ENCODE peak calls at places on chromosomes 2 and 18, in ten cellular contexts. One of them, this sample, is unnamed.

GRCh38 chr2:16055848-16056580 is 115.7 kb downstream of the MYCN start:
- DNase-seq in heart left ventricle: no peak
- DNase-seq in spleen: no peak
- DNase-seq in dorsolateral prefrontal cortex: no peak
- DNase-seq in uterus: no peak
- DNase-seq in GM20000: peak; percentile 59
- DNase-seq in CD8-positive, alpha-beta T cell: no peak
- DNase-seq in upper lobe of right lung: no peak
- DNase-seq in hepatocyte: no peak
- DNase-seq in osteocyte: no peak
- DNase-seq in this sample: no peak

GRCh38 chr2:74876081-74876886 is 42.4 kb downstream of the HK2 start:
- DNase-seq in heart left ventricle: no peak
- DNase-seq in spleen: no peak
- DNase-seq in dorsolateral prefrontal cortex: no peak
- DNase-seq in uterus: peak; percentile 26
- DNase-seq in GM20000: peak; percentile 78
- DNase-seq in CD8-positive, alpha-beta T cell: peak; percentile 63
- DNase-seq in upper lobe of right lung: peak; percentile 60
- DNase-seq in hepatocyte: peak; percentile 77
- DNase-seq in osteocyte: no peak
- DNase-seq in this sample: no peak

GRCh38 chr2:200430017-200430416 is 79.9 kb downstream of the KCTD18 start:
- DNase-seq in heart left ventricle: no peak
- DNase-seq in spleen: no peak
- DNase-seq in dorsolateral prefrontal cortex: no peak
- DNase-seq in uterus: no peak
- DNase-seq in GM20000: no peak
- DNase-seq in CD8-positive, alpha-beta T cell: no peak
- DNase-seq in upper lobe of right lung: no peak
- DNase-seq in hepatocyte: no peak
- DNase-seq in osteocyte: no peak
- DNase-seq in this sample: no peak

GRCh38 chr2:39431592-39432316 is 5.3 kb downstream of the MAP4K3 start:
- DNase-seq in heart left ventricle: no peak
- DNase-seq in spleen: no peak
- DNase-seq in dorsolateral prefrontal cortex: no peak
- DNase-seq in uterus: peak; percentile 23
- DNase-seq in GM20000: no peak
- DNase-seq in CD8-positive, alpha-beta T cell: no peak
- DNase-seq in upper lobe of right lung: no peak
- DNase-seq in hepatocyte: no peak
- DNase-seq in osteocyte: no peak
- DNase-seq in this sample: no peak

GRCh38 chr2:64453710-64454315 is at the start of gene LGALSL:
- DNase-seq in heart left ventricle: peak; percentile 82
- DNase-seq in spleen: peak; percentile 91
- DNase-seq in dorsolateral prefrontal cortex: peak; percentile 80
- DNase-seq in uterus: peak; percentile 68
- DNase-seq in GM20000: peak; percentile 92
- DNase-seq in CD8-positive, alpha-beta T cell: no peak
- DNase-seq in upper lobe of right lung: peak; percentile 94
- DNase-seq in hepatocyte: peak; percentile 94
- DNase-seq in osteocyte: peak; percentile 88
- DNase-seq in this sample: peak; percentile 37

GRCh38 chr2:25887624-25888242 is 9.4 kb upstream of the ASXL2 start:
- DNase-seq in heart left ventricle: no peak
- DNase-seq in spleen: no peak
- DNase-seq in dorsolateral prefrontal cortex: no peak
- DNase-seq in uterus: no peak
- DNase-seq in GM20000: no peak
- DNase-seq in CD8-positive, alpha-beta T cell: no peak
- DNase-seq in upper lobe of right lung: peak; percentile 6
- DNase-seq in hepatocyte: no peak
- DNase-seq in osteocyte: no peak
- DNase-seq in this sample: no peak

GRCh38 chr2:29628882-29629281 is 292.5 kb downstream of the ALK start:
- DNase-seq in heart left ventricle: peak; percentile 29
- DNase-seq in spleen: no peak
- DNase-seq in dorsolateral prefrontal cortex: no peak
- DNase-seq in uterus: no peak
- DNase-seq in GM20000: no peak
- DNase-seq in CD8-positive, alpha-beta T cell: no peak
- DNase-seq in upper lobe of right lung: no peak
- DNase-seq in hepatocyte: no peak
- DNase-seq in osteocyte: no peak
- DNase-seq in this sample: no peak

GRCh38 chr2:158745067-158745865 is 49.9 kb upstream of the DAPL1 start:
- DNase-seq in heart left ventricle: peak; percentile 42
- DNase-seq in spleen: no peak
- DNase-seq in dorsolateral prefrontal cortex: peak; percentile 78
- DNase-seq in uterus: peak; percentile 58
- DNase-seq in GM20000: peak; percentile 47
- DNase-seq in CD8-positive, alpha-beta T cell: peak; percentile 53
- DNase-seq in upper lobe of right lung: no peak
- DNase-seq in hepatocyte: peak; percentile 83
- DNase-seq in osteocyte: no peak
- DNase-seq in this sample: no peak

GRCh38 chr18:57243624-57244179 is 96.8 kb downstream of the BOD1L2 start:
- DNase-seq in heart left ventricle: no peak
- DNase-seq in spleen: no peak
- DNase-seq in dorsolateral prefrontal cortex: no peak
- DNase-seq in uterus: no peak
- DNase-seq in GM20000: no peak
- DNase-seq in CD8-positive, alpha-beta T cell: no peak
- DNase-seq in upper lobe of right lung: no peak
- DNase-seq in hepatocyte: peak; percentile 24
- DNase-seq in osteocyte: no peak
- DNase-seq in this sample: no peak

GRCh38 chr18:641224-641623 is 16.2 kb upstream of the TYMS start:
- DNase-seq in heart left ventricle: no peak
- DNase-seq in spleen: no peak
- DNase-seq in dorsolateral prefrontal cortex: no peak
- DNase-seq in uterus: no peak
- DNase-seq in GM20000: no peak
- DNase-seq in CD8-positive, alpha-beta T cell: no peak
- DNase-seq in upper lobe of right lung: no peak
- DNase-seq in hepatocyte: no peak
- DNase-seq in osteocyte: no peak
- DNase-seq in this sample: no peak

GRCh38 chr18:75314606-75315005 is 104.0 kb downstream of the TSHZ1 start:
- DNase-seq in heart left ventricle: no peak
- DNase-seq in spleen: no peak
- DNase-seq in dorsolateral prefrontal cortex: no peak
- DNase-seq in uterus: no peak
- DNase-seq in GM20000: no peak
- DNase-seq in CD8-positive, alpha-beta T cell: no peak
- DNase-seq in upper lobe of right lung: no peak
- DNase-seq in hepatocyte: no peak
- DNase-seq in osteocyte: no peak
- DNase-seq in this sample: no peak

GRCh38 chr2:188853307-188853706 is 120.9 kb upstream of the COL3A1 start:
- DNase-seq in heart left ventricle: no peak
- DNase-seq in spleen: no peak
- DNase-seq in dorsolateral prefrontal cortex: no peak
- DNase-seq in uterus: no peak
- DNase-seq in GM20000: no peak
- DNase-seq in CD8-positive, alpha-beta T cell: no peak
- DNase-seq in upper lobe of right lung: no peak
- DNase-seq in hepatocyte: peak; percentile 59
- DNase-seq in osteocyte: no peak
- DNase-seq in this sample: no peak

GRCh38 chr2:10948606-10949230 is 37.0 kb downstream of the KCNF1 start:
- DNase-seq in heart left ventricle: no peak
- DNase-seq in spleen: peak; percentile 69
- DNase-seq in dorsolateral prefrontal cortex: no peak
- DNase-seq in uterus: no peak
- DNase-seq in GM20000: no peak
- DNase-seq in CD8-positive, alpha-beta T cell: no peak
- DNase-seq in upper lobe of right lung: no peak
- DNase-seq in hepatocyte: no peak
- DNase-seq in osteocyte: no peak
- DNase-seq in this sample: no peak

GRCh38 chr18:11741505-11742145 is 52.6 kb downstream of the GNAL start:
- DNase-seq in heart left ventricle: no peak
- DNase-seq in spleen: no peak
- DNase-seq in dorsolateral prefrontal cortex: no peak
- DNase-seq in uterus: no peak
- DNase-seq in GM20000: peak; percentile 65
- DNase-seq in CD8-positive, alpha-beta T cell: no peak
- DNase-seq in upper lobe of right lung: no peak
- DNase-seq in hepatocyte: no peak
- DNase-seq in osteocyte: no peak
- DNase-seq in this sample: no peak

GRCh38 chr2:195414479-195414878 is 242.5 kb upstream of the SLC39A10 start:
- DNase-seq in heart left ventricle: no peak
- DNase-seq in spleen: no peak
- DNase-seq in dorsolateral prefrontal cortex: no peak
- DNase-seq in uterus: no peak
- DNase-seq in GM20000: no peak
- DNase-seq in CD8-positive, alpha-beta T cell: no peak
- DNase-seq in upper lobe of right lung: no peak
- DNase-seq in hepatocyte: no peak
- DNase-seq in osteocyte: no peak
- DNase-seq in this sample: no peak

GRCh38 chr2:124308319-124309062 is 283.4 kb downstream of the CNTNAP5 start:
- DNase-seq in heart left ventricle: no peak
- DNase-seq in spleen: no peak
- DNase-seq in dorsolateral prefrontal cortex: no peak
- DNase-seq in uterus: no peak
- DNase-seq in GM20000: no peak
- DNase-seq in CD8-positive, alpha-beta T cell: no peak
- DNase-seq in upper lobe of right lung: no peak
- DNase-seq in hepatocyte: no peak
- DNase-seq in osteocyte: no peak
- DNase-seq in this sample: no peak

GRCh38 chr18:63342206-63342605 is 22.6 kb upstream of the BCL2 start:
- DNase-seq in heart left ventricle: no peak
- DNase-seq in spleen: no peak
- DNase-seq in dorsolateral prefrontal cortex: no peak
- DNase-seq in uterus: peak; percentile 38
- DNase-seq in GM20000: peak; percentile 64
- DNase-seq in CD8-positive, alpha-beta T cell: peak; percentile 52
- DNase-seq in upper lobe of right lung: no peak
- DNase-seq in hepatocyte: peak; percentile 46
- DNase-seq in osteocyte: no peak
- DNase-seq in this sample: no peak

DNA sequence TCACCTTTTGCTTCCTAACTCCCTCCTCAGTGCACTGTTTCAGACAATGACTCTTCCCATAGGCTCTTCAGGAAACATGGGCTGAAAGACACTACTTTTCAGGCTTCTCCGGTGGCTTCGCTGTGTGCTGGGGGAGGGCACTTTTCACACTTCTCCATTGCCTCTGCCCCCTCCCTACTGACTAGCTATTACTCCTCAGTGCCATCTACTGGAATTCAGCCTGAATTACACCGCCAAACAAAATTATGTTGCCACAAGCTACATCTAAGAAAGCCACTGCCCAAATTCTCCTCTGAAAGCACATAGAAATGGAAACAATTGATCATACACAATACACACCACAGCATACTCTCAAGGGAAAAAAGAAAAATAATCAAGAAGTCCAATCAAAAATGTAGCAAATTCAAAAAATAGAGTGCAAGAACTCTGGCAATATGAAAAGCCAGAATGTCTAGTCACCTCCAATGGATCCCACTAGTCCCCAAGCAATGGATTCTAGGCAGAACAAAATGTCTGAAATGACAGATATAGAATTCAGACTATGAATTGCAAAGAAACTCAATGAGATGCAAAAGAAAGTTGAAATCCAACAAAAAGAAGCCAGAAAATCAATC is 1139.4 kb upstream of the GYPC start:
- DNase-seq in heart left ventricle: no peak
- DNase-seq in spleen: no peak
- DNase-seq in dorsolateral prefrontal cortex: no peak
- DNase-seq in uterus: no peak
- DNase-seq in GM20000: peak; percentile 38
- DNase-seq in CD8-positive, alpha-beta T cell: no peak
- DNase-seq in upper lobe of right lung: no peak
- DNase-seq in hepatocyte: peak; percentile 37
- DNase-seq in osteocyte: no peak
- DNase-seq in this sample: no peak
- TF ChIP-seq CTCF in heart left ventricle: no peak
- TF ChIP-seq CTCF in spleen: no peak
- TF ChIP-seq CTCF in dorsolateral prefrontal cortex: no peak
- TF ChIP-seq CTCF in uterus: no peak
- TF ChIP-seq CTCF in GM20000: peak; percentile 81
- TF ChIP-seq CTCF in CD8-positive, alpha-beta T cell: no peak
- TF ChIP-seq CTCF in upper lobe of right lung: peak; percentile 51
- TF ChIP-seq CTCF in hepatocyte: peak; percentile 43
- TF ChIP-seq CTCF in osteocyte: peak; percentile 45
- TF ChIP-seq CTCF in this sample: peak; percentile 47

GRCh38 chr2:31886700-31887099 is 124.1 kb downstream of the MEMO1 start:
- DNase-seq in heart left ventricle: no peak
- DNase-seq in spleen: no peak
- DNase-seq in dorsolateral prefrontal cortex: no peak
- DNase-seq in uterus: no peak
- DNase-seq in GM20000: no peak
- DNase-seq in CD8-positive, alpha-beta T cell: no peak
- DNase-seq in upper lobe of right lung: no peak
- DNase-seq in hepatocyte: peak; percentile 11
- DNase-seq in osteocyte: no peak
- DNase-seq in this sample: no peak
- TF ChIP-seq CTCF in heart left ventricle: peak; percentile 24
- TF ChIP-seq CTCF in spleen: no peak
- TF ChIP-seq CTCF in dorsolateral prefrontal cortex: no peak
- TF ChIP-seq CTCF in uterus: no peak
- TF ChIP-seq CTCF in GM20000: no peak
- TF ChIP-seq CTCF in CD8-positive, alpha-beta T cell: no peak
- TF ChIP-seq CTCF in upper lobe of right lung: peak; percentile 16
- TF ChIP-seq CTCF in hepatocyte: peak; percentile 30
- TF ChIP-seq CTCF in osteocyte: peak; percentile 39
- TF ChIP-seq CTCF in this sample: peak; percentile 22

DNA sequence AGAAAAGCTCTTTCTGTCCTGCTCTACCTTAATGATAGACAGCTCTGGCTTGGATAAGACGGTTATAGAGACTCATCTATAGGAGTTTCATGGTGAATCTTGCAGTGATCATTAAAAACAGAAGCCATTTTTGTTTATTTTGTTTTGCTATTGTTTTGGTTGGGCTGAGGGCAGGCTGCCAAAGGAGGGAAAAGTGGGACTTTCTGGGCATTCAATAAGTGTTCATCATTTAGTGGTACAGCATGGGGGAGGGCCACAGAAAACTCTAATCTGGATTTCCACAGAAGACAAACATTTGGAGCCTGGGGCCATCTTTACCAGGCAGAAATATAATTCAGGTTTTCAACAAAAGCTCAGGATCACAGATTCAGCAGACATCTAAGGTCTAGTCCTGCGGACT is 62.4 kb upstream of the EFEMP1 start:
- DNase-seq in heart left ventricle: no peak
- DNase-seq in spleen: no peak
- DNase-seq in dorsolateral prefrontal cortex: no peak
- DNase-seq in uterus: no peak
- DNase-seq in GM20000: no peak
- DNase-seq in CD8-positive, alpha-beta T cell: no peak
- DNase-seq in upper lobe of right lung: no peak
- DNase-seq in hepatocyte: no peak
- DNase-seq in osteocyte: no peak
- DNase-seq in this sample: no peak
- TF ChIP-seq CTCF in heart left ventricle: no peak
- TF ChIP-seq CTCF in spleen: no peak
- TF ChIP-seq CTCF in dorsolateral prefrontal cortex: no peak
- TF ChIP-seq CTCF in uterus: no peak
- TF ChIP-seq CTCF in GM20000: no peak
- TF ChIP-seq CTCF in CD8-positive, alpha-beta T cell: no peak
- TF ChIP-seq CTCF in upper lobe of right lung: no peak
- TF ChIP-seq CTCF in hepatocyte: no peak
- TF ChIP-seq CTCF in osteocyte: no peak
- TF ChIP-seq CTCF in this sample: no peak

GRCh38 chr2:76202866-76203265 is 492.2 kb upstream of the GCFC2 start:
- DNase-seq in heart left ventricle: no peak
- DNase-seq in spleen: no peak
- DNase-seq in dorsolateral prefrontal cortex: no peak
- DNase-seq in uterus: no peak
- DNase-seq in GM20000: no peak
- DNase-seq in CD8-positive, alpha-beta T cell: no peak
- DNase-seq in upper lobe of right lung: no peak
- DNase-seq in hepatocyte: no peak
- DNase-seq in osteocyte: no peak
- DNase-seq in this sample: no peak
- TF ChIP-seq CTCF in heart left ventricle: no peak
- TF ChIP-seq CTCF in spleen: no peak
- TF ChIP-seq CTCF in dorsolateral prefrontal cortex: no peak
- TF ChIP-seq CTCF in uterus: no peak
- TF ChIP-seq CTCF in GM20000: no peak
- TF ChIP-seq CTCF in CD8-positive, alpha-beta T cell: no peak
- TF ChIP-seq CTCF in upper lobe of right lung: no peak
- TF ChIP-seq CTCF in hepatocyte: no peak
- TF ChIP-seq CTCF in osteocyte: no peak
- TF ChIP-seq CTCF in this sample: no peak

This sample was measured in D721Med.